ENCODE peak calls at places on chromosome 9, in seven cellular contexts. W, Z, H, E, N, A and G are unnamed samples.

GRCh38 chr9:134366223-134367031 is 40.2 kb downstream of the RXRA start:
- DNase-seq in H (peak; percentile 94), E (peak; percentile 94), W (peak; percentile 91), N (peak; percentile 92), A (peak; percentile 92), Z (peak; percentile 91), G (peak; percentile 90)

GRCh38 chr9:75907329-75907728 is 16.9 kb downstream of the PCSK5 start:
- DNase-seq in Z (no peak), E (no peak), W (no peak), N (no peak), A (no peak), H (no peak), G (no peak)

GRCh38 chr9:135053133-135053532 is 34.3 kb upstream of the OLFM1 start:
- DNase-seq in N (no peak), A (no peak), E (no peak), W (no peak), H (no peak), Z (no peak), G (no peak)

GRCh38 chr9:27528886-27529315 is 713 bp downstream of the MOB3B start:
- DNase-seq in Z (peak; percentile 60), A (peak; percentile 62), H (peak; percentile 70), E (peak; percentile 82), N (peak; percentile 74), W (peak; percentile 68), G (peak; percentile 49)

GRCh38 chr9:129553277-129553676 is 67.6 kb downstream of the C9orf50 start:
- DNase-seq in H (no peak), A (no peak), N (no peak), E (peak; percentile 26), W (no peak), Z (no peak), G (no peak)

GRCh38 chr9:137797206-137798120 is 80.1 kb upstream of the CACNA1B start:
- DNase-seq in N (no peak), W (peak; percentile 70), H (no peak), Z (no peak), E (peak; percentile 38), A (no peak), G (no peak)

GRCh38 chr9:8783999-8784398 is 984.4 kb upstream of the DMAC1 start:
- DNase-seq in A (no peak), E (no peak), W (no peak), H (no peak), N (no peak), Z (no peak), G (no peak)

GRCh38 chr9:21570643-21571275 is 88.6 kb upstream of the IFNE start:
- DNase-seq in A (no peak), N (no peak), H (no peak), Z (no peak), E (no peak), W (no peak), G (no peak)

GRCh38 chr9:75788006-75788634 is 102.4 kb upstream of the PCSK5 start:
- DNase-seq in A (no peak), N (peak; percentile 43), E (peak; percentile 50), H (no peak), W (no peak), Z (no peak), G (no peak)

GRCh38 chr9:93593144-93593655 is 16.8 kb downstream of the PHF2 start:
- DNase-seq in H (no peak), A (no peak), W (no peak), E (peak; percentile 35), N (no peak), Z (no peak), G (no peak)

GRCh38 chr9:3954950-3955670 is 344.8 kb downstream of the GLIS3 start:
- DNase-seq in W (no peak), A (no peak), N (no peak), E (no peak), H (no peak), Z (no peak), G (no peak)

GRCh38 chr9:93303806-93304573 is 120.1 kb downstream of the WNK2 start:
- DNase-seq in H (peak; percentile 17), E (peak; percentile 65), A (no peak), Z (no peak), W (peak; percentile 14), N (no peak), G (no peak)

GRCh38 chr9:4092793-4093709 is 206.8 kb downstream of the GLIS3 start:
- DNase-seq in N (no peak), W (no peak), H (no peak), E (no peak), A (no peak), Z (no peak), G (no peak)

GRCh38 chr9:93093449-93094293 is 2.3 kb upstream of the CARD19 start:
- DNase-seq in A (peak; percentile 37), E (peak; percentile 82), Z (no peak), N (peak; percentile 50), H (peak; percentile 40), W (no peak), G (peak; percentile 26)

GRCh38 chr9:132944294-132945185 is at the start of gene TSC1:
- DNase-seq in E (peak; percentile 99), Z (peak; percentile 98), W (peak; percentile 96), A (peak; percentile 98), H (peak; percentile 98), N (peak; percentile 99), G (peak; percentile 93)

GRCh38 chr9:680106-680505 is 161.4 kb upstream of the DMRT1 start:
- DNase-seq in A (no peak), Z (no peak), W (no peak), N (no peak), E (no peak), H (no peak), G (no peak)

GRCh38 chr9:108609227-108609894 is 246.4 kb downstream of the ACTL7B start:
- DNase-seq in A (no peak), Z (no peak), N (no peak), H (no peak), E (no peak), W (no peak), G (no peak)

GRCh38 chr9:78695521-78695920 is 398.6 kb downstream of the PSAT1 start:
- DNase-seq in N (no peak), A (no peak), Z (no peak), E (peak; percentile 66), W (no peak), H (no peak), G (no peak)

GRCh38 chr9:117747571-117747970 is 43.4 kb downstream of the TLR4 start:
- DNase-seq in E (no peak), Z (no peak), W (no peak), H (no peak), A (no peak), N (no peak), G (no peak)

DNA sequence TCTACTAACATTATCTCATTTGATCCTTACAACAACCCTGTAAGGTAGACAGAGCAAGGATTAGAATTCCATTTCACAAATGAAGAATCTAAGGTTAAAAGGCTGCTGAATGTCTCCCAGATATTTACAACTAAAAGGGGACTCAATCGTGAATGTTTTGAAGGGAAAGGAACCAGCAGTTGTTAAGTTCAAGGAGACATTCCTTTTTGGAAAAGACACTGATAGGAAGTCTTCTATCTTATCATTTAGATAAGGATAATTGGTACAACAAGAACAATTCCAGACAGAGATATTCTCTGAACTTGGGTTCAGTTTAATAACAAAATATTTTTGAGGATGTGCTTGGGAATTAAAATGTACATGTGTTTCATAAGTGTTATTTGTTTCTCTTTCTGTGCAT is 37.5 kb upstream of the CER1 start:
- DNase-seq in N (no peak), H (no peak), W (no peak), A (no peak), E (no peak), Z (no peak), G (no peak)
- TF ChIP-seq CTCF in N (no peak), H (no peak), W (no peak), A (no peak), E (no peak), Z (no peak), G (no peak)

DNA sequence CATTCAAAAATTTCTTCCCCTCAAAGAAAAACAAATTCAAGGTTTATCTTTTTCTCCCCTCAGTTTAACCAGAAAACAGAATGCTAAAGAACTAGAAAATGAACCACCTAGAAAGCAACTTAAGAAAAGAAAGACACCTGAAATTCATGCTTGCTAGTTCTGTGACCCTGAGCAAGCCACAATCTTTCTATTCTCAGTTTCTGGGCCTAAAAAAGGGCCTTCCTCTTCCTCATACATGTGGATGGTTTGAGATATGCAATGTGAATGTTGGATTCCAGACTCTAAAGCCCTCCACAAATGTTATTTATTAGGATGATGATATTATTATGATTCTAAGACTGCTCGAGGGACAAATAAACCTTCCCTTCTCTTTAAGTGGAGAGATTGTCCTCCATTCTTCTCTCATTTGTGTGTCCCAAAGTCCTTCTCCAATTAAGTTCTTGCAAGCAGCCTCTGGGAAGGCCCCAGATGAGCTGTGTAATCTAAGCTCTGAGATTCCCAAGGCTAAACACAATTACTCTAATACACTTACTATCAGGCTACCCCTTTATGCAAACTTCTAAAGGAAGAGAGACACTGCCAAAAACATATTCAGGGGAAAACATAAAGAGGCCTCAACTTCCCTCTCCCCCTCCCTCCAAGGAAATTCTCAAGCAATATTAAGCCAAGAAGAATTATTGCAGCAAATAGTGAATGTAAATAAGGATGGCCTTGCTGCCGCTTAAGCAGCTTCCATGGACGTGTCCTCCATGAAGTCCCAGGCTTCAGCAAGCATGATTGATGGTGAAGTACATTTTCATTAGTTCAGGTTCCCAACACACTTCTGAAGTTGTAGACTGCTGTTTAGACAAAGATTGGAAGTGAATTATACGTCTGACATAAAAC is 80.2 kb downstream of the PRKACG start:
- DNase-seq in A (no peak), N (no peak), E (no peak), H (no peak), W (peak; percentile 37), Z (no peak), G (no peak)
- H3K4me3 ChIP-seq in A (no peak overlapping the region), N (no peak overlapping the region), E (no peak overlapping the region), H (no peak overlapping the region), W (no peak overlapping the region), Z (no peak overlapping the region), G (no peak overlapping the region)

DNA sequence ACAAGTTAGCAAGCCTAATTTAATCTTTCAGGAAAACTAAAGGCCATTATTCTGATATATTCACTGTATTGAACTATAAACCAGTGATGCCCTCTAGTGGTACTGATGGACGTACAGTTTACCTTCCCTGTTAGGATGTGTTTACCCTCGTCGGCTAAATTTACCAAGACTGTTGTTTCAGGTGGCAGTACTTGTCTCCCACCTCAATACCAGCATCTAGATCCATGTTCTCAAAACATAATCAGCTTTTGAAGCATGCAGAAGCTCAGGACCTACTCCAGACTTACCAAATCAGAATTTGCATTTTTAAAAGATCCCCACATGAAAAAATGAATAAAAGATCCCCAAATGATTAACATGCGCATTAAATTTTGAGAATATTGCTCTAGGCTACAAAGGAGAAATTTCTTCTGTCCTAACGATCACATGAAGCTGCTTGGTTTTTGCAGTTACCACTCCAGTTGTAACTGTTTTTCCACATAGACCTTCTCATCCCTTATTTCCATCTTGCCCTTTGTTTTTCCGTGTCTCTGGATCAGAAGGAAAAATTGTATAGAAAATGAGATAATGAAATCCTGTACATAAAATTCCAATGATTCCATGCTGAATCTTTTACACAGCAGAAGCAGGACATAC is 3.2 kb upstream of the BAAT start:
- DNase-seq in Z (no peak), N (no peak), H (peak; percentile 26), A (peak; percentile 42), E (no peak), W (peak; percentile 27), G (no peak)
- TF ChIP-seq CTCF in Z (peak; percentile 67), N (no peak), H (peak; percentile 38), A (peak; percentile 23), E (peak; percentile 50), W (peak; percentile 38), G (peak; percentile 60)

DNA sequence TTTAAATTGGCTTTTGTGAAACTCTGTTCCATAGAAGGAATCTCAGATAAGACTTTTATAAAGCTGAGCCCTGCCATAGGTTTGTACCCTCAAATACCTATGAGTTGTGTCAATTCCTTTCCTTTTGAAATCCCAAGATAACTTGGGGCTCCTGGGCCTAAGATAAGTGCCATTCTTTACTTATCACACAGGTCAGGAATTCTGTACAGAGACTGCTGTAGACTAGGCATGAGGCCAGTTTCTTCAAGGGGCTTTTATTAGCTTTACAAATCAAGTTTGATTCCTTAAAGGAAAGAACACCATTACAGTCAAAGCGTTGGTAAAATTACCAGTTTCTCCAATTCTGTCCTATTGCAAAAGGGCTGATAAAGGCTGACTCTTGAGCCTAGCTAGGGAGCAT is 39.2 kb downstream of the SHC3 start:
- DNase-seq in Z (no peak), E (no peak), H (no peak), A (no peak), N (no peak), W (no peak), G (no peak)
- H3K4me3 ChIP-seq in Z (no peak overlapping the region), E (no peak overlapping the region), H (no peak overlapping the region), A (no peak overlapping the region), N (no peak overlapping the region), W (no peak overlapping the region), G (no peak overlapping the region)